ENCODE peak calls at places on chromosomes 13 and 19, in six cellular contexts. G, F, U, O, Z and B are unnamed samples.

GRCh38 chr13:79989251-79989661 is 351.7 kb downstream of the SPRY2 start:
- DNase-seq in O (no peak), Z (no peak), U (peak), G (no peak), F (no peak), B (no peak)

GRCh38 chr13:85283408-85283807 is 515.8 kb downstream of the SLITRK6 start:
- DNase-seq in G (no peak), F (no peak), U (no peak), Z (no peak), O (no peak), B (no peak)

GRCh38 chr19:7657047-7657779 is 11.6 kb upstream of the RETN start:
- DNase-seq in U (no peak), O (no peak), G (no peak), Z (no peak), F (no peak), B (no peak)

GRCh38 chr13:100674848-100675659 is 459 bp upstream of the TMTC4 start:
- DNase-seq in U (peak), G (peak), Z (peak), O (peak), F (peak), B (peak)

GRCh38 chr13:60227168-60227567 is 63.4 kb upstream of the DIAPH3 start:
- DNase-seq in O (no peak), U (no peak), Z (no peak), F (no peak), G (no peak), B (no peak)

GRCh38 chr13:51977606-51978005 is 33.6 kb downstream of the ATP7B start:
- DNase-seq in Z (no peak), O (no peak), F (no peak), U (no peak), G (no peak), B (no peak)

GRCh38 chr13:78054152-78054551 is 135.5 kb upstream of the EDNRB start:
- DNase-seq in U (no peak), O (no peak), G (no peak), F (no peak), Z (no peak), B (no peak)

GRCh38 chr13:105464249-105464648 is 1071.2 kb downstream of the EFNB2 start:
- DNase-seq in U (no peak), F (no peak), G (no peak), O (no peak), Z (no peak), B (no peak)

GRCh38 chr19:39131255-39131755 is 5.7 kb downstream of the PAK4 start:
- DNase-seq in G (no peak), F (no peak), U (no peak), Z (no peak), O (peak), B (no peak)

GRCh38 chr19:40567750-40568494 is 8.8 kb upstream of the SHKBP1 start:
- DNase-seq in Z (no peak), F (no peak), G (no peak), U (no peak), O (no peak), B (no peak)

GRCh38 chr19:35755550-35756371 is 1.1 kb downstream of the HSPB6 start:
- DNase-seq in U (no peak), G (peak), Z (peak), F (peak), O (peak), B (peak)

GRCh38 chr13:44930907-44931676 is 58.2 kb downstream of the NUFIP1 start:
- DNase-seq in Z (no peak), F (no peak), G (no peak), O (peak), U (peak), B (no peak)

GRCh38 chr13:41054212-41054877 is 7.0 kb upstream of the WBP4 start:
- DNase-seq in G (no peak), U (peak), Z (no peak), O (no peak), F (peak), B (no peak)

GRCh38 chr19:48900477-48901452 is 653 bp downstream of the NUCB1 start:
- DNase-seq in Z (no peak), G (no peak), U (no peak), O (no peak), F (no peak), B (no peak)

GRCh38 chr19:1467512-1468273 is 11.3 kb downstream of the C19orf25 start:
- DNase-seq in U (no peak), F (no peak), Z (no peak), G (no peak), O (no peak), B (no peak)
- H3K4me3 ChIP-seq in U (no peak), F (no peak), Z (peak), G (no peak), O (no peak), B (no peak)

DNA sequence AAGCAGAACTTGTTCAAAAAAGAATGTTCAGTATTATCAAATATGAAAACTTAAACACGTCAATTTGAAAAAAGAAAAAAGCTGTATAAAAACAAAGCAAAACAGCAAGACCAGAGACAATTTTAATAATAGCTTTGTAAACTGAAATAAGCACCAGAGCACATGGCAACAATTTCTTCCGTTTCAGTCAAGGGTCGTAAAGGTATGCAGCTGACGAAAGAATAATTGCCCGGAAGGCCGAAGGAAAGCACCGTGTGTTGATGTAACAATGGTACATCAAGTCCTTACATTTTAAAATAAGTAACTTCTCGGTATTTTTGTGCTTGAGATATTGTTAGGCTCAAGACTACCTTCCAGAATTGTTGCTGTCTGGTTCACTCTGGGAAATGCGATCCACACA is 1.7 kb downstream of the PROSER1 start:
- DNase-seq in G (no peak), Z (no peak), U (no peak), F (no peak), O (no peak), B (no peak)
- H3K27ac ChIP-seq in G (no peak), Z (no peak), U (peak), F (no peak), O (peak), B (no peak)

DNA sequence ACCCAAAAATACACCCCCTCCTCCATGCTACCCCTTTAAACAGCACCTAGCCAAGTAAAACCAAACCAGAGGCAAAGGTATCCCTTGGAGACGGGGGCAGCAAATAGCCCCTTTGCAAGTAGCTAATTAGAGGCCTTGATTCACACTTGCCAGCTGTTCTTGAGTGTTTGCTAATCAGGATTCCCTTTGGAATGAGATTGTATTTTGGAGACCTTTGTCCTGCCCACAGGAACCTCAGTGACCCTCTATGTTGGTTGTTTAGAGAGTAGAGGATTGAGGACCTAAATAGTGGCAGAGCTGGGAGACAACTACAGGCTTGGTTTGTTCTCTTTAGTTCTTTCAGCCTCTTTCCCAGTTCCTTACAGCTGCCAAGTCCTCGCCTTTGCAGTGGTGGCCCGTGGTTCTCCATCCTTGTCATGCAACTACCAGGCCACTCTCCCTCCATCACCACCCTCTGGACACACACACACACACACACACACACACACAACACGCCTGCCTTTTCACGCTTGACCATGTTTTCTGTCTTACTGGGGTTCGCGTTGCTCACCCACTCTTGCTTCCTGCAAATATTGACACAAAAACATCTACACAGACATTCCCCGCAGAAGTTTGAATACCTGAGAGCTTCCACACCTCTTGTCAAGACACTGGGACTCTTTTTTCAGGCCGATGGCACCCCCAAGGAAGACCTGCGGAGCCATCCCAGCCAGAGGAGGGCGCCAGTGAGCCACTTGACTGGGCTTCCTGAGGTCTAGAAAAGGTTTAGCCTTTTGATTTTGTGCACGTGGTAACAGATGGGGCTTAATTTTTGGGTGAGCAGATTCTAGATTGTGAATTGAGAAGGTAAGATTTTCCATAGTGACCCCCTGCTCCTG is 80.0 kb upstream of the GPR183 start:
- DNase-seq in Z (no peak), U (peak), F (no peak), G (peak), O (no peak), B (no peak)
- TF ChIP-seq CTCF in Z (no peak), U (peak), F (no peak), G (peak), O (peak), B (peak)

GRCh38 chr13:20528451-20528850 is 2.8 kb upstream of the CRYL1 start:
- DNase-seq in F (no peak), G (no peak), U (no peak), O (no peak), Z (no peak), B (no peak)

GRCh38 chr13:20521388-20521787 is 4.3 kb downstream of the CRYL1 start:
- DNase-seq in O (no peak), U (no peak), F (no peak), G (no peak), Z (no peak), B (no peak)

GRCh38 chr13:20525144-20525600 is 485 bp downstream of the CRYL1 start:
- DNase-seq in F (peak), G (peak), Z (no peak), O (peak), U (no peak), B (peak)

GRCh38 chr13:20525601-20526544 is at the start of gene CRYL1:
- DNase-seq in F (peak), O (peak), Z (no peak), U (peak), G (peak), B (peak)

GRCh38 chr13:20526664-20527063 is 1.0 kb upstream of the CRYL1 start:
- DNase-seq in F (no peak), Z (no peak), U (no peak), O (no peak), G (no peak), B (no peak)
- H3K4me3 ChIP-seq in F (peak), Z (peak), U (peak), O (peak), G (peak), B (peak)

DNA sequence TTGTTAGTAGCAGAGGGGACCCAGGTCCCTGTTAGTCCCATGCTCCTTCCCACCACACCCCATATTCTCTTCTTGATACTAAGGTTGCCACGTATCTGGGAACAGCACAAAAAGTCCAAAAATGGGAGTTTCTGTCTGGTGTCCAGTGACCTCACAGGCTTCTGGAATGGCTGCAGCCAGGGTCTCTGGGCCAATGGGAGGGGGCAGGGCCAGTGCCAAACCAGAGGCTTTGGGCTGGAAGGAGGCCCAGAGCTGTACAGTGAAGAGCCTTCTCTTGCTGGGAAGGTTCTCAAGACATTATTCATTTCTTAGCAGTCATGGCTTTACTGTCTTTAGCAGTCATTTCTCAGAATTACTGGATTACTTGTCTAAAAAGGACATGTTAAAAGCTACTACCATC is 119.2 kb downstream of the FRY start:
- DNase-seq in U (no peak), Z (no peak), G (no peak), F (peak), O (peak), B (peak)
- H3K27ac ChIP-seq in U (no peak), Z (peak), G (peak), F (peak), O (peak), B (peak)

DNA sequence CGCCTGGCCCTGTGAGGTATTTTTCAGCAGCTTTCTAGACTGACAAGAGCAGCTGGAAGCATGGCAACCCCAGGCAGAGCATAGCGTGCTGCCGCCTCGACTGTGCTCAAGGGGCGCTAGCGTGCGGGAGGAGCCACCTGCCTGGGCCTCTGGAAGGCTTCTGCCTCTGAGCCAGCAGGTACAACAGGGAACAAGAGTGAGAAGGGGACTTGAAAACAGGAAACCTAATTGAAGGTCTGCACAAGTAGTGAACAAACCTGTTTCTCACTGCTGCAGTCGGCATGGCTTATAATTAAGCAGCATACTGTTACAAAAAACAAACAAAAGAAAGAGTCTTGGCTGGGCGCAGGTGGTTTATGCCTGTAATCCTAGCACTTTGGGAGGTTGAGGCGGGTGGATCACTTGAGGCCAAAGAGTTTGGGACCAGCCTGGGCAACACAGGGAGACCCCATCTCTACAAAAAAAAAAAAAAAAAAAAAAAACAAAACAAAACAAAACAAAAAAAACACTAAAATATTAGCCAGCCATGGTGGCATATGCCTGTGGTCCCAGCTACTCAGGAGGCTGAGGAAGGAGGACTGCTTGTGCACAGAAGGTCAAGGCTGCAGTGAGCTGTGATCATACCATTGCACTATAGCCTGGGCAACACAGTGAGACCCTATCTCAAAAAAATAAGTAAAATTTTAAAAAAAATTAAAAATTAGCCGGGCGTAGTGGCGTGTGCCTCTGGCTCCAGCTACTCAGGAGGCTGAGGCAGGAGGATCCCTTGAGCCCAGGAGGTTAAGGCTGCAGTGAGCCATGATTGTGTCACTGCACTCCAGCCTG is 12.6 kb upstream of the GARRE1 start:
- DNase-seq in O (peak), U (peak), F (no peak), Z (no peak), G (peak), B (no peak)
- TF ChIP-seq CTCF in O (peak), U (peak), F (no peak), Z (no peak), G (peak), B (no peak)

DNA sequence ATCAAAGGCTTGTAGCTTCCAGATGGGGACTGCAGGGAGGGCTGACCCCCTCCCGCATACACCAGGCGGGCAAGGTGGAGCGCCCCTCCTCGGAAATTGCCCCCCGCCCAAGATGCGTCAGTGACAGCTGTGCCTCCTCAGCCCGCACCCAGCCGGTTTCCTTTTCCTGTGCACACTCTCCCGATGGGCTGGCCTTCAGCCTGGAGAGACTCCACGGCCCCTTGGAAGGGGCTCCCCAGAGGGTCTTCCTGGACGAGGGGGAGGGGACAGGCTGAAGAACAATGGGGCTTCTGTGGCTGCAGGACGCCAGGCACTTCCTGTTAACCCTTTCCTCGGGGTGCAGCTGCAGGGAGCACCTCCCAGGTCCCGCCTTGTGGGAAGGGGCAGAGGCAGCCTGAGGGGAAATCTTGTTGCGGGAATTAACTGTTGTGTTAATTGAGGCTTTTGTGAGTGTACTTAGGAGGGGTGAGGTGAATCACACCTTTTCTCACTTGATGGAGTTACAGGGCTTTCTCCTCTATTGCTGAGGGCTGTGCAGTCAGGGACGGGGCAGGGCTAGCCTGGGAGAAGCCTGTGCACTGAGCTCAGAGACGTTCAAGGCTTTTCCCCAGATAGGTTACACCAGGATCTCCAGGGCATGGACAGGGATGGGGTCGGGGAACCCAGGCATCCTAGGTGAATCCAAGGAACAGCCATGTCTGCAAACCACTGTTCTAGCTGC is 14.3 kb downstream of the IER2 start:
- DNase-seq in F (peak), U (peak), Z (no peak), G (peak), O (no peak), B (peak)
- H3K4me3 ChIP-seq in F (peak), U (peak), Z (peak), G (peak), O (peak), B (peak)

DNA sequence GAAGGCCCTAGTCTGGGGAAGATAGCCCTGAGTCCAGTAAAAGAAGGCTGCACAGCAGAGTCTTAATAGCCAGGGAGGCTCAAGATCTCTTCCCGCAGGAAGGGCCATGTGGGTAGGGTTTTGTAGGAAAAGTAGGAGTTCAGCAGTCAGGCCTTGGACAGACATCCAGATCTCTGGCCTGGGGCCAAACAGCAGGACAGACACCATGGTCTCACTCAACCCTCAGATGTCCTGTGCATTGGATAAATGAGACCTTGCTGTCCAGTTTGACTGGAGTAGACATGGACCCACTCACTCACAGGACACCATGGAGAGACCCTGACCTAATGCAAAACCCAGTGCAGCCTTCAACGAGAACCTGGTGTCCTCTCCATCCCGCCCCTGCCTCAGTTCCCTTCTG is 3.9 kb downstream of the OCEL1 start:
- DNase-seq in G (no peak), Z (no peak), O (no peak), U (no peak), F (no peak), B (no peak)
- H3K27ac ChIP-seq in G (no peak), Z (no peak), O (no peak), U (no peak), F (no peak), B (no peak)

GRCh38 chr19:11656535-11656934 is 59.3 kb downstream of the ZNF627 start:
- DNase-seq in F (no peak), G (no peak), O (no peak), Z (no peak), U (no peak), B (no peak)

GRCh38 chr19:11658954-11659353 is 61.7 kb downstream of the ZNF627 start:
- DNase-seq in U (no peak), F (no peak), Z (no peak), O (no peak), G (no peak), B (no peak)

GRCh38 chr19:11657307-11657706 is 60.0 kb downstream of the ZNF627 start:
- DNase-seq in F (no peak), O (no peak), U (peak), G (no peak), Z (no peak), B (no peak)

GRCh38 chr19:11662278-11662677 is 65.0 kb downstream of the ZNF627 start:
- DNase-seq in F (no peak), O (no peak), G (no peak), U (no peak), Z (no peak), B (no peak)

DNA sequence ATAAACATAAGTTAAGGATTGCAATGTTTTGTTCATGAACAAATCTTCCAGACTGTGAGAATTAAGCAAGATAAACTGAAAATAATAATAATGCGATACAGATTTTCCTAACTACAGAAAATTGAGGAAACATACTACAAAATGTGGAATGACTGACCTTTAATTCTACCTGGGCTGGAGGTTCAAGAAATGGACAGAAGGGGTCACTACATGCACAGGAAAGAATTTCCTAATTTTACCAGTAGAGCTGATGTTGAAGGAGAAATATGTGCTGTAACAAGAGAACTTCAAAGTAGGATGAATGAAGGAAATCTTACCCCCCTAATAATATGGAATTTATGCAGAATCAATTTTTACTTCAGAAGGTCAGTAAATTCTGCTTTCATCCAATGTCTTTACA is 62.3 kb downstream of the ZNF627 start:
- DNase-seq in Z (no peak), F (no peak), U (no peak), O (no peak), G (no peak), B (no peak)
- TF ChIP-seq CTCF in Z (peak), F (peak), U (peak), O (no peak), G (no peak), B (peak)